ENCODE peak calls at places on chromosomes 16 and 17, in five cellular contexts. J is body of pancreas, W is heart right ventricle, K is left lung, U is suprapubic skin. P is an unnamed sample. For H3K36me3, the result is how much of the 10 kb centered on the place peaks cover.

GRCh38 chr17:30969989-30970680 is 704 bp upstream of the RNF135 start:
- DNase-seq in J (peak), U (peak), K (no peak), W (no peak), P (no peak)

GRCh38 chr17:29103341-29103740 is 60.4 kb downstream of the PIPOX start:
- DNase-seq in U (no peak), J (no peak), K (no peak), W (no peak), P (no peak)

GRCh38 chr17:75242461-75243042 is 18.9 kb downstream of the GGA3 start:
- DNase-seq in U (no peak), K (no peak), J (no peak), W (no peak), P (no peak)

GRCh38 chr17:7846063-7846735 is 8.7 kb upstream of the TMEM88 start:
- DNase-seq in J (no peak), K (no peak), U (no peak), W (no peak), P (no peak)

GRCh38 chr17:75694536-75694935 is 26.7 kb upstream of the ITGB4 start:
- DNase-seq in W (no peak), K (no peak), U (no peak), J (no peak), P (no peak)

GRCh38 chr17:36665417-36665816 is 64.0 kb downstream of the MRM1 start:
- DNase-seq in U (no peak), J (no peak), K (no peak), W (no peak), P (no peak)

GRCh38 chr16:1807626-1808025 is 14.1 kb upstream of the IGFALS start:
- DNase-seq in K (peak), U (no peak), J (no peak), W (no peak), P (no peak)

GRCh38 chr17:19004601-19005441 is at the start of gene FAM83G:
- DNase-seq in W (peak), K (peak), U (no peak), J (peak), P (peak)

GRCh38 chr17:79897243-79898063 is 58.2 kb upstream of the CBX4 start:
- DNase-seq in J (no peak), K (no peak), W (no peak), U (no peak), P (no peak)

GRCh38 chr17:41307647-41308046 is 1.5 kb downstream of the KRTAP16-1 start:
- DNase-seq in K (peak), W (no peak), U (peak), J (peak), P (no peak)

GRCh38 chr16:87806246-87806607 is 40.4 kb upstream of the KLHDC4 start:
- DNase-seq in K (no peak), W (no peak), J (no peak), U (no peak), P (no peak)

GRCh38 chr16:27777527-27777926 is 227.6 kb downstream of the KATNIP start:
- DNase-seq in K (peak), W (no peak), U (no peak), J (no peak), P (no peak)

GRCh38 chr16:21598676-21599157 is 660 bp upstream of the METTL9 start:
- DNase-seq in J (no peak), W (peak), U (no peak), K (peak), P (no peak)

GRCh38 chr16:50711862-50712567 is 18.6 kb downstream of the NOD2 start:
- DNase-seq in J (peak), K (no peak), U (no peak), W (peak), P (no peak)

GRCh38 chr17:75684249-75684648 is 17.1 kb downstream of the SAP30BP start:
- DNase-seq in U (no peak), K (no peak), W (no peak), J (no peak), P (no peak)

GRCh38 chr16:21603920-21604319 is 4.5 kb downstream of the METTL9 start:
- DNase-seq in K (no peak), U (no peak), W (no peak), J (no peak), P (no peak)

GRCh38 chr17:50014471-50015088 is 19.6 kb upstream of the DLX3 start:
- DNase-seq in J (no peak), K (no peak), U (no peak), W (no peak), P (no peak)

GRCh38 chr17:65589321-65589720 is 27.9 kb upstream of the AXIN2 start:
- DNase-seq in J (no peak), K (no peak), U (no peak), W (no peak), P (no peak)

GRCh38 chr17:64148017-64148631 is 18.2 kb upstream of the ERN1 start:
- DNase-seq in U (peak), J (no peak), W (no peak), K (no peak), P (no peak)

GRCh38 chr17:28335959-28336871 is 654 bp downstream of the TNFAIP1 start:
- DNase-seq in W (no peak), U (peak), K (no peak), J (peak), P (no peak)

GRCh38 chr17:79820959-79821330 is 18.3 kb downstream of the CBX4 start:
- DNase-seq in W (no peak), K (no peak), J (no peak), U (no peak), P (no peak)

GRCh38 chr17:80837711-80838110 is 153.9 kb upstream of the CHMP6 start:
- DNase-seq in U (peak), K (peak), W (no peak), J (no peak), P (no peak)

GRCh38 chr17:34979650-34980352 is 511 bp upstream of the LIG3 start:
- DNase-seq in J (no peak), U (no peak), W (no peak), K (no peak), P (no peak)

GRCh38 chr16:11298143-11298900 is 17.2 kb upstream of the PRM1 start:
- DNase-seq in J (no peak), W (no peak), U (no peak), K (no peak), P (no peak)

GRCh38 chr17:63124536-63124935 is 158.5 kb downstream of the TANC2 start:
- DNase-seq in J (no peak), U (no peak), W (no peak), K (peak), P (no peak)

GRCh38 chr16:20944861-20945390 is 44.4 kb downstream of the LYRM1 start:
- DNase-seq in W (no peak), K (no peak), U (no peak), J (no peak), P (no peak)

GRCh38 chr17:40307691-40308289 is 1.2 kb upstream of the RARA start:
- DNase-seq in U (peak), W (no peak), K (no peak), J (no peak), P (no peak)

GRCh38 chr16:67481561-67482259 is 753 bp upstream of the ATP6V0D1 start:
- DNase-seq in J (peak), U (peak), K (no peak), W (peak), P (no peak)

GRCh38 chr16:77675464-77676324 is 46.6 kb upstream of the NUDT7 start:
- DNase-seq in J (peak), W (no peak), K (no peak), U (peak), P (no peak)

GRCh38 chr16:27867122-27868110 is 196.1 kb downstream of the GSG1L start:
- DNase-seq in U (no peak), J (peak), K (peak), W (peak), P (no peak)

GRCh38 chr17:51118330-51119195 is 2.1 kb downstream of the SPAG9 start:
- DNase-seq in U (no peak), W (no peak), K (no peak), J (peak), P (no peak)

GRCh38 chr16:57682809-57683318 is 11.7 kb upstream of the DRC7 start:
- DNase-seq in W (no peak), K (no peak), U (peak), J (no peak), P (no peak)

GRCh38 chr17:71023631-71024030 is 854.3 kb downstream of the KCNJ2 start:
- DNase-seq in W (no peak), K (no peak), J (no peak), U (no peak), P (no peak)

GRCh38 chr17:18129041-18129502 is 20.5 kb downstream of the MYO15A start:
- DNase-seq in W (no peak), J (peak), U (no peak), K (no peak), P (no peak)

GRCh38 chr17:17497065-17497844 is 1.1 kb upstream of the RASD1 start:
- DNase-seq in J (no peak), W (no peak), K (no peak), U (no peak), P (no peak)

GRCh38 chr16:2992383-2993081 is 12.3 kb upstream of the PKMYT1 start:
- DNase-seq in U (no peak), K (no peak), W (no peak), J (no peak), P (no peak)
- H3K27ac ChIP-seq in U (no peak), K (no peak), W (no peak), J (no peak), P (no peak)

DNA sequence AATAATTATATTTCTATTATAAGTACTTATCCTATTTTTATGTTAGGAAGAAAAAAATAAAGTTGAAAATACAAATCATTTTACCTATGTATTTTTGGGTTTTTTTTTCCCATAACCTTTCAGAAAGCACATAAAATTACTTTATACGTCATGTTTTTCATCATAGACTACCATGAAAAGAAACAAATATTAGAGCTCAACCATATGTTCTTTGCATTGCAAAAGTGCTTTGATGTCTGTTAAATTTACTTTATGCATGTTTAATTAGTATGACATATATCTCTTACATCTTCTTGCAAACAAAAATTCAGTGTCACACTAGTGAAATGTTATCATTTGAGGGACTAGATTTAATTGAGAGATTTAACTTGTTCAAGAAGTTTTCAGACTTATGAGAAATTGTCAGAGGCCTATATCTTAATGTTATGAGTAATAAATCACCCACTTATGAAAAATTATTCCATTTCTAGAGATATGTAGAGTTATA is 24.0 kb downstream of the BRIP1 start:
- DNase-seq in J (no peak), U (no peak), W (no peak), K (no peak), P (no peak)
- H3K36me3 ChIP-seq in J (under half), U (under half), W (under half), K (under half), P (under half)

GRCh38 chr16:84143784-84144199 is 1.2 kb downstream of the HSDL1 start:
- DNase-seq in W (no peak), J (no peak), K (no peak), U (no peak), P (no peak)
- H3K27ac ChIP-seq in W (peak), J (no peak), K (no peak), U (no peak), P (peak)

DNA sequence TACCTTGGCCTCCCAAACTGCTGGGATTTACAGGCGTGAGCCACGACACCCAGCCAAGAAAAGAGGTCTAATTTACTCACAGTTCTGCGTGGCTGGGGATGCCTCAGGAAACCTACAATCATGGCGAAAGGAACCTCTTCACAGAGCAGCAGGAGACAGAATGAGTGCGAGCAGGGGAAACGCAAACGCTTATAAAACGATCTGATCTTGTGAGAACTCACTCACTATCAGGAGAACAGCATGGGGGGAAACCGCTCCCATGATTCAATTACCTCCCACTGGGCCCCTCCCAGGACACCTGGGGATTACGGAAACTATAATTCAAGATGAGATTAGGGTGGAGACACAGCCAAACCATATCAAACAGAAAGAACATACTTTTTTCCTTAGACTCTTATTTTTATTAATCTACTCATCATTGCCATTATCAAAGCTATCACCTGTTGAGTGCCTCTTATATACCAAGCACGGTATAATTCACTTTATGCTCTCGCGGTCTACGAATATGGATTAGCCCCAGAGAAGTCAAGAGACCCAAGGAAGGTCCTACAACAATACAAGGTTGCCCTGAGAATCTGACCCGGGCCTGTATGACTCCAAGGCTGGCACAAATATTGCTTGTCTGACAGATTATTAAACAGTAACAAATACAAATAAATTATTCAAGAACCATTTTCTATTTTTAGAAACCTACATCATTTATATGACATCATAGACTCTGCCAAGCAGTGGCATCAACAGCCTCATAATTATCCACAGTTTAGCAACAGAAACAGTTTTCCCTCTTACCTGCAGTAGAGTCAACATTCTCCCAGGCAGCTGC is 2.4 kb downstream of the POLR3K start:
- DNase-seq in K (no peak), J (no peak), W (no peak), U (no peak), P (no peak)
- H3K36me3 ChIP-seq in K (under half), J (under half), W (under half), U (under half), P (under half)

DNA sequence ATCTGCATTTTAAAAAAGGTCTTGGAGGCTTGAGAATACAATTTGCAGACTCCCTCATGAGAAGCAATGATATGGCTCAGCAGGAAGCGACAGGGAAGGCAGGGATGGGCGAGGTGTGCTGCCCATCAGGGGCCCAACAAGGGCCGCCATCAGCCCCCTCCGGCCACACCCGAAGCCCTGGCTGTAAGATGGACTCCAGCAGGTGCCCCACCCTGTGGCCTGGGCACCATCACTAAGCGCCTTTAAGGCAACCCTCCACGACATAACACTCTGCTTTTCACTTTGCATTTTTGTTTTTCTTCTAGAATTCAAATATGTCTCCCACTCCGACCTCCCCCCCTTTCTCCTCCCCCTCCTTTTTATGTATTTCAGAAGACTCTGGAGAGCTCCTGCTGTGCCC is 52.2 kb upstream of the RCVRN start:
- DNase-seq in W (no peak), K (no peak), J (no peak), U (no peak), P (no peak)
- H3K27ac ChIP-seq in W (no peak), K (no peak), J (no peak), U (no peak), P (no peak)

GRCh38 chr17:54937426-54937825 is 31.0 kb downstream of the COX11 start:
- DNase-seq in J (no peak), K (no peak), U (no peak), W (no peak), P (no peak)

GRCh38 chr17:54932711-54933110 is 32.1 kb downstream of the TOM1L1 start:
- DNase-seq in K (no peak), U (no peak), W (no peak), J (no peak), P (no peak)

GRCh38 chr17:54937018-54937417 is 31.4 kb downstream of the COX11 start:
- DNase-seq in U (no peak), J (no peak), W (no peak), K (no peak), P (no peak)

GRCh38 chr17:54933921-54934320 is 33.3 kb downstream of the TOM1L1 start:
- DNase-seq in J (no peak), U (no peak), K (no peak), W (no peak), P (no peak)

DNA sequence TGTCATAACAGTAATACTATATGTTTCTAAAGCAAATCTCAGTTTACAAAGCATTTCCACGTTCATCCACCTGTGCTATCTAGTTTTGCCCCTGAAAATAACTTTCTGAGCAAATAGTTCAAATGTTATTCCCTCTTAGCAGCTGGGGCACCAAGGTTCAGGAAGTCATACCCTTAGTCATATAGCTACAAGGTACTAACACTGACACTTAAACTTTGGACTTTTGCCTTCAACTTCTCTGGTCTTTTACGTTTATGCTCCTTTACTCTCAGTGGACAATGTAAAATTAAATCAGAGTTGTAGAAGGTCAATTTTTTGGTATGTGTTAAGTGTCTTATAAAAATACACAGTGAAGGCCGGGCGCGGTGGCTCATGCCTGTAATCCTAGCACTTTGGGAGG is 33.0 kb downstream of the COX11 start:
- DNase-seq in W (no peak), U (no peak), J (no peak), K (no peak), P (no peak)
- H3K36me3 ChIP-seq in W (under half), U (under half), J (under half), K (under half), P (under half)

DNA sequence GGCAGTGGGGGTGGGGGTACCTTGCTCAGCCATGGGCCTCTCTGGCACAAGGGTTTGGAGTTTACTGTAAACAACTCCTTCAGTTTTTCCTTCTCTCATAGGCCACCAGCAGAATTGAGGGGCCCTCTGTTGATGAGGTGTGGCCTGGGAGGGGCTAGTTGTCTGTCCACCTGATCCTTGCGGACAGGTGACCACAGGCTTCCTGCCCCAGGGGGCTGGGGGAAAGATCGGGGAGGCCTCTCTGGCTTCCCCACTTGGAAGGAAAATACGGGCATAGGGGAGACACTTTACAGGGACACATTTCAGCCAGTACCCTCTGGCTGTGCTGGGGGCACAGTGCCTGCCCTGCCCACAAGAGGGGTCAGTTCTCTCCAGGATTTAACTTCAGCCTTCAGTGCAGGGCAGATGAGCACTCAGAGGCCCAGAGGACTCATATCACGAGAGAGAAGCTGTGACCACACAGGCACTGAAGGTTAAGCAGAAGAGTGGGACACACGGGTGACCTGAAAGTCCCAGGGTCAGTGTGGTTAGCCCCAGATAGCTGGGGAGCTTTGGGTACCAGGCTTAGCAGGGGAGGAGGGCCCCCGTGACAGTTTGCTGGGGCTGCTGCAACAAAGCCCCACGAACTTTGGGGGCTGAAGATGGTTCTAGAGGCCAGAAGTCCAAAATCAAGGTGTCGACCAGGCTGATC is 245.9 kb downstream of the SEC14L1 start:
- DNase-seq in W (no peak), U (no peak), J (no peak), K (no peak), P (no peak)
- H3K27ac ChIP-seq in W (peak), U (peak), J (peak), K (no peak), P (peak)

GRCh38 chr16:47695746-47696145 is 234.6 kb downstream of the PHKB start:
- DNase-seq in K (no peak), J (no peak), U (no peak), W (no peak), P (no peak)
- H3K36me3 ChIP-seq in K (under half), J (under half), U (half or more), W (under half), P (under half)